ENCODE peak calls at places on chromosomes 2 and 18, in seven cellular contexts. H is thoracic aorta, L is breast epithelium, R is right cardiac atrium, N is aorta, S is heart right ventricle, U is SK-N-SH. G is an unnamed sample.

GRCh38 chr18:62625019-62625418 is 90.3 kb upstream of the PHLPP1 start:
- DNase-seq in H (no peak), L (no peak), R (no peak), N (no peak), S (no peak), U (no peak), G (no peak)

GRCh38 chr2:20382965-20383800 is 32.5 kb upstream of the PUM2 start:
- DNase-seq in H (no peak), L (no peak), R (no peak), N (no peak), S (no peak), U (no peak), G (no peak)

GRCh38 chr2:219178377-219179175 is 501 bp downstream of the RETREG2 start:
- DNase-seq in H (no peak), L (peak; percentile 51), R (peak; percentile 88), N (peak; percentile 88), S (peak; percentile 66), U (peak; percentile 81), G (no peak)

GRCh38 chr18:78716581-78716980 is 263.0 kb upstream of the SALL3 start:
- DNase-seq in H (no peak), L (no peak), R (no peak), N (peak; percentile 59), S (no peak), U (no peak), G (no peak)

GRCh38 chr2:99410276-99410675 is 73.1 kb downstream of the EIF5B start:
- DNase-seq in H (no peak), L (no peak), R (no peak), N (no peak), S (no peak), U (no peak), G (no peak)

GRCh38 chr2:232973796-232974195 is 39.3 kb downstream of the NGEF start:
- DNase-seq in H (no peak), L (no peak), R (peak; percentile 2), N (peak; percentile 24), S (no peak), U (no peak), G (peak; percentile 29)

GRCh38 chr18:60188943-60189342 is 183.6 kb downstream of the MC4R start:
- DNase-seq in H (no peak), L (no peak), R (no peak), N (no peak), S (no peak), U (no peak), G (no peak)

GRCh38 chr2:233395687-233396086 is 41.4 kb downstream of the DGKD start:
- DNase-seq in H (no peak), L (no peak), R (no peak), N (no peak), S (no peak), U (no peak), G (no peak)

GRCh38 chr18:74286106-74286856 is 5.5 kb downstream of the CYB5A start:
- DNase-seq in H (no peak), L (no peak), R (no peak), N (no peak), S (no peak), U (no peak), G (no peak)

GRCh38 chr2:191656389-191656788 is 21.5 kb upstream of the NABP1 start:
- DNase-seq in H (no peak), L (no peak), R (no peak), N (no peak), S (no peak), U (no peak), G (no peak)

GRCh38 chr2:88919087-88919738 is 227.7 kb downstream of the RPIA start:
- DNase-seq in H (no peak), L (no peak), R (no peak), N (no peak), S (no peak), U (peak; percentile 19), G (no peak)

GRCh38 chr18:40124107-40124506 is 1830.9 kb upstream of the PIK3C3 start:
- DNase-seq in H (no peak), L (no peak), R (no peak), N (no peak), S (no peak), U (no peak), G (no peak)

GRCh38 chr18:67517224-67517765 is 775 bp upstream of the DSEL start:
- DNase-seq in H (no peak), L (no peak), R (peak; percentile 79), N (peak; percentile 65), S (peak; percentile 16), U (no peak), G (peak; percentile 61)

DNA sequence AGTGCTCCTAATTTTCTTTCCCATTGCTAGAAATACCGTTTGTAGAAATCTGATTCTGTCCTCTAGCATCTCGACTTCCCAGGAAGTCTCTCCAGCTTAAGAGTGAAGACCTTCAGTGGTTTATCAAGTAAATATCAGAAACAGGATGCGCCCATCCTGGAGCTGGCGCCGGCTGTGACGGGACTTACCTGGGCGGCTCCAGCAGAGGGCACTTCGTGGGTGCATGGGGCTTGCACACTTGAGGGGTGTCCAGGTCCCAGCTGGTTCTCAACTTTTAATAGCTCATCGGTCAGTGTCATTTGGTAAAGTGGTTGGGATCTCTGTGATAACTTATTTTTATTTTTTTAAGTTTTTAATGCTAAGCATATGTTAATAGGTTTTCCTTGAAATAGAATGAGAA is 167.0 kb upstream of the TPO start:
- DNase-seq in H (no peak), L (no peak), R (no peak), N (no peak), S (no peak), U (no peak), G (peak; percentile 63)
- H3K4me3 ChIP-seq in H (no peak overlapping the region), L (no peak overlapping the region), R (no peak overlapping the region), N (no peak overlapping the region), S (no peak overlapping the region), U (no peak overlapping the region), G (no peak overlapping the region)

DNA sequence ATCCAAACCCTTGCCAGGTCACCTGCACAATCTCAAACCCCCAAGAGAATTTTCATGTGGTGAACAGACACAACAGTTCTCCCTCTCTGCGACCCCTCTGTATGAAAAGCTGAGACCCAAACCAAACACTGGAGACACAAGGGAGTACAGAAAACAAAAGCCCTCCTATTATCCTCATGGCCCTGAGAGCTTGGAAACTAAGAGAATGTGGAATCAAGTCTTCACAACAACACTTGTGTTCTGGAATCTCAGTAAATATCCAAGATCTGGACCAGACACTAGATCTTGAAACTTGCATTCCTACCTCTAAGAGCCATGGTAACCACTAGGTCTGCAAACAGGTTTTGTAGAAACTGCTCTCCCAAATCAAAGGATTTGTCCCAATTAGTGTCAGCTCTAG is 50.1 kb upstream of the CCDC150 start:
- DNase-seq in H (no peak), L (no peak), R (no peak), N (no peak), S (no peak), U (no peak), G (no peak)
- H3K4me3 ChIP-seq in H (no peak overlapping the region), L (no peak overlapping the region), R (no peak overlapping the region), N (no peak overlapping the region), S (no peak overlapping the region), U (no peak overlapping the region), G (no peak overlapping the region)

DNA sequence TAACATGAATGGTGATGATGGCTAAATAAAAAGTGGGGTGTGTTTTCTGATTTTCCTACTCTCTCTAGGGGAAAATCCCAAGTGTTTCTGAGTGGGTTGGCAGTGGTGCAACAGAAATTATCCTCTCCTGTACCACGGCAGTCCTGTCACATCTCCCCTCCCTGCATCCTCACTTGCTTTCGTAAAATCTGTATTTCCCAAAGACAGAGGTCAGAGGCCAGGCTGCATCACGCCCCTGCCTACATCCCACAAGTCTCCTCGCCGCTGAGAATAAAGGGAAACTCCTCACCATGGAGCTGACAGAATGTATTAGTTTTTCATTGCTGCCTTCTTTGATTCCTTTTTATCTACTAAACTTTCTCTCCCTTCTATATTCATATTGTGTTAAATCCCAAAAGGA is 13.1 kb downstream of the FBLN7 start:
- DNase-seq in H (no peak), L (no peak), R (no peak), N (no peak), S (no peak), U (no peak), G (peak; percentile 13)
- H3K4me3 ChIP-seq in H (no peak overlapping the region), L (no peak overlapping the region), R (no peak overlapping the region), N (no peak overlapping the region), S (no peak overlapping the region), U (no peak overlapping the region), G (no peak overlapping the region)

DNA sequence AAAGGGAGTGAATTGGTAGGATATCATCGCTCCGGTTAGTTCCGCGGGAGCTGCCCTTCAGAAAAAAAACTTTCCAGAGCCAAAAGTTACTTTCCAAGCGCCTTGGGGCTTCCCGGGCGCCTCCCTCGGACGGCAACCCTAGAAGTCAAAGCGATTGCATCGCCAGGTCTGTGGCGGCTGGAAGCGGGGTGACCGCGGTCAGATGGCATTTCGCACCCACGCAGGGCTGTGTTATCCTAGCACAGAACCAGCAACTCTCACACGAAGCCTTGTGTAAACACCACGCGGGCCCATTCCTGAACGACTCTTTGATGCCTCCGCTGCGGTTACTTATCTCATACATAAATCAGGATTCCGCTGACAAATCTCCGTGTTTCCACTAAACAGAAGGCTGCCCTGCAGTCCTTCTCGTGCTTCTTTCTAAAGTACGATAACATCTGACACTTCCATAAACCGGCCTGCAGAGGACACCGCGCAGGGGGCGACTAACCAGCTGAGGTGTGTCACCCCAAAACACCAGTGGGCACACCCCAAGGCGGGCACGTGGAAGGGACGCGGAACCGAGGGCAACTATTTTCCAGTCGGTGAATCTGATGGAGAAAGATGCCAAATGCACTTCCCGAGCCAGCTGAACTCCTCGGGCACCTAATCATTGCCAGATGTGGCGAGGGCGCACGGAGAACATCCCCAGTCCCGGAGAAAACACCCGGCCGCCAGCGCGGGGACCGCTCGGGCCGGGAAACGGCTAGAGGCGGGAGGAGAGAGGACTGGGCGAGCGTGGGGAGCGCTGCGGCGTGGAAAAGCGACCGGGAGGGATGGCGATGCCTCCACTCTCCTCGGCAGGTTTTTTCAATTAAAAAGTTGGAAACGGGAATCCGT is 911 bp downstream of the COLEC12 start:
- DNase-seq in H (no peak), L (no peak), R (peak; percentile 61), N (peak; percentile 83), S (no peak), U (peak; percentile 87), G (peak; percentile 74)
- H3K4me3 ChIP-seq in H (peak overlapping the region; percentile 72), L (peak overlapping the region; percentile 67), R (peak overlapping the region; percentile 49), N (peak overlapping the region; percentile 49), S (peak overlapping the region; percentile 59), U (peak overlapping the region; percentile 77), G (peak overlapping the region; percentile 98)

DNA sequence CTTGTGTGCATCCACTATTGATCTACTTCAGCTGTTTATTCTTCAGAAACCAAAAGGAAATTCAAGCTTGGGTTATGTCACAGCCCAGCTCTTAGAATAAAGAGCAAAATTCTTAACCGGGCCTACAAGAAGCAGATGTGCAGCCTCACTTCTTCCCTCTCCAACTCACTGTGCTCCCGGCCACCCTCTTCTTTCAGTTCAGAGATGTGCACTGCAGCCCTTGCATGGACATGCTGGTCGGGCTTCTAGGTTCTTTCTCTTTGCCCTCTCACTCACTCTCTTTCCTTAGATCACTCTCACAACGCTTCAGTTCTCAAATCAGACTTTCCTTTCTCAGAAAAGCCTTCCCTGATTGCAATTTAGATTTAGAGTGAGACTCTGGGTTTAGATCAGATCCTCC is 104.1 kb downstream of the CHN1 start:
- DNase-seq in H (no peak), L (no peak), R (peak; percentile 50), N (no peak), S (no peak), U (no peak), G (no peak)
- H3K4me3 ChIP-seq in H (no peak overlapping the region), L (no peak overlapping the region), R (no peak overlapping the region), N (no peak overlapping the region), S (no peak overlapping the region), U (no peak overlapping the region), G (no peak overlapping the region)

DNA sequence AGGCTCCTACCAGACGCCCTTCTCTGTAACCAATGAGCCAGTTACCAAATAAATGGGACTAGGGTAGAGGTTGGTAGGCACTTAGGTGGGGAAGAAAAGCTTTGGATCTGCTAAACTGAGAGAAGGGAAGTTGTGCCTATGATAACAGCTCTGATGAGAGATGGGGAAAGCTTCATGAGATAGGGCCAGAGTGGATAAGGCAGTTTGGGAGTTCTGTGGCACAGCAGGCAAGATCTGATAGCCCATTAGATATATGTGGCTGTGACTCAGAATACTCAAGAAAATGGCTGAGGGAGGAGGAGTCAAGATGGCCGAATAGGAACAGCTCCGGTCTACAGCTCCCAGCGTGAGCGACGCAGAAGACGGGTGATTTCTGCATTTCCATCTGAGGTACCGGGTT is 99.8 kb downstream of the PDE11A start:
- DNase-seq in H (no peak), L (no peak), R (no peak), N (no peak), S (no peak), U (no peak), G (peak; percentile 77)
- H3K4me3 ChIP-seq in H (no peak overlapping the region), L (no peak overlapping the region), R (no peak overlapping the region), N (no peak overlapping the region), S (no peak overlapping the region), U (no peak overlapping the region), G (no peak overlapping the region)